ENCODE peak calls at places on chromosomes 6 and 20, in four cellular contexts. R, S, U and V are unnamed samples.

GRCh38 chr6:144162977-144163376 is 12.7 kb downstream of the STX11 start:
- DNase-seq in R (no peak), S (no peak), U (no peak), V (no peak)

GRCh38 chr6:15382712-15383111 is 136.8 kb downstream of the JARID2 start:
- DNase-seq in R (no peak), S (no peak), U (no peak), V (no peak)

GRCh38 chr6:15994814-15995459 is 133.9 kb upstream of the MYLIP start:
- DNase-seq in R (no peak), S (peak; percentile 14), U (no peak), V (no peak)

GRCh38 chr6:152368761-152369624 is 268.2 kb downstream of the SYNE1 start:
- DNase-seq in R (no peak), S (no peak), U (no peak), V (no peak)

GRCh38 chr6:701696-702479 is 8.9 kb upstream of the EXOC2 start:
- DNase-seq in R (peak; percentile 22), S (no peak), U (no peak), V (no peak)

GRCh38 chr20:63540417-63541186 is 3.4 kb upstream of the PTK6 start:
- DNase-seq in R (no peak), S (peak; percentile 41), U (no peak), V (no peak)

GRCh38 chr20:4017051-4017702 is 1.8 kb upstream of the RNF24 start:
- DNase-seq in R (no peak), S (no peak), U (no peak), V (no peak)

GRCh38 chr20:57627972-57628650 is 7.9 kb upstream of the ZBP1 start:
- DNase-seq in R (peak; percentile 79), S (peak; percentile 51), U (no peak), V (no peak)

GRCh38 chr20:49323622-49324238 is 45.9 kb upstream of the ZNFX1 start:
- DNase-seq in R (peak; percentile 52), S (peak; percentile 87), U (no peak), V (peak; percentile 74)

GRCh38 chr20:9301129-9302072 is 213.0 kb upstream of the LAMP5 start:
- DNase-seq in R (no peak), S (peak; percentile 93), U (no peak), V (peak; percentile 9)

GRCh38 chr20:7798176-7798575 is 142.1 kb downstream of the HAO1 start:
- DNase-seq in R (no peak), S (no peak), U (no peak), V (no peak)

GRCh38 chr6:13190391-13190790 is 137.9 kb downstream of the TBC1D7 start:
- DNase-seq in R (no peak), S (no peak), U (no peak), V (no peak)

GRCh38 chr20:37538003-37538402 is 10.3 kb upstream of the BLCAP start:
- DNase-seq in R (no peak), S (peak; percentile 86), U (no peak), V (peak; percentile 72)

GRCh38 chr6:158039571-158040050 is 57.9 kb downstream of the SYNJ2 start:
- DNase-seq in R (no peak), S (peak; percentile 60), U (peak; percentile 84), V (no peak)

DNA sequence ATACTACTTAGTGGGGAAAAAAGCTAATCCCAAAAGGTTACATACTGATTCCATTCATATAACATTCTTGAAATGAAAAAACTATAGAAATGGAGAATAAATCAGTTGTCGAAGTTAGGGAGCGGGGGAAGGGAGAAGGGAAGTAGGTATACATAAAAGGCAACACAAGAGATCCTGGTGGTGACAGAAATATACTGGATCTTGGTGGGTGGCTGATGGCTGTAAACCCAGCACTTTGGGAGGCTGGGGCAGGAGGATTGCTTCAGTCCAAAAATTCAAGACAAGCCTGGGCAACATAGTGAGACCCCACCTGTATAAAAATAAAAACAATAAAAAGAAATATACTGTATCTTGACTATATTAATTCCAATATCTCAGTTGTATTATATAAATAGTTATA is 105.7 kb upstream of the LGSN start:
- DNase-seq in R (no peak), S (no peak), U (no peak), V (no peak)
- TF ChIP-seq CTCF in R (no peak), S (no peak), U (no peak), V (no peak)

GRCh38 chr20:50838322-50838625 is 43.4 kb downstream of the BCAS4 start:
- DNase-seq in R (no peak), S (no peak), U (no peak), V (no peak)
- H3K27ac ChIP-seq in R (peak overlapping the region; percentile 85), S (no peak overlapping the region), U (peak overlapping the region; percentile 69), V (peak overlapping the region; percentile 87)

GRCh38 chr6:123777554-123777953 is 26.1 kb upstream of the NKAIN2 start:
- DNase-seq in R (no peak), S (peak; percentile 30), U (no peak), V (peak; percentile 7)
- TF ChIP-seq CTCF in R (peak; percentile 38), S (peak; percentile 41), U (no peak), V (peak; percentile 43)

DNA sequence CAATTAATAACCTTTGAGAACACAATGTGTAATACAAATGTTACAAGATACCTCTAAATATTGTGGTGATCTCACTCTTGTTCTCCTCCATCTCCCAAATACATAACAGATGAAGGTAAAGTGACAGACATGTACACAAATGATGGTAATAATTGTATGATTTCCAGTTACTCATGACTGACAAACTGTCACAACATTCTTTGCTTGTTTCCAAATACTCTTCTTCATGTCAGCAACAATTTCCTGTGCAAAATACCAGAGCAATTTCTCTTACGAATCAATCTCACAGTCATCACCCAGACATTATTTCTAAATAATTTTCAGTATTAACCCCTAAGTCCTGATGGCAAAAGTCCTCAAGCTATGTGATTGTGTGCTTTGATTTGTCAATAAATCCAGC is 92.9 kb downstream of the RPS12 start:
- DNase-seq in R (no peak), S (peak; percentile 30), U (no peak), V (no peak)
- H3K27ac ChIP-seq in R (no peak overlapping the region), S (no peak overlapping the region), U (no peak overlapping the region), V (no peak overlapping the region)

GRCh38 chr6:139981066-139981624 is 606.7 kb upstream of the CITED2 start:
- DNase-seq in R (no peak), S (no peak), U (no peak), V (no peak)

GRCh38 chr6:139981810-139982550 is 607.5 kb upstream of the CITED2 start:
- DNase-seq in R (no peak), S (peak; percentile 74), U (no peak), V (peak; percentile 1)

GRCh38 chr6:139982652-139983051 is 608.2 kb upstream of the CITED2 start:
- DNase-seq in R (no peak), S (peak; percentile 59), U (no peak), V (no peak)

GRCh38 chr6:139977887-139978332 is 603.5 kb upstream of the CITED2 start:
- DNase-seq in R (no peak), S (peak; percentile 61), U (peak; percentile 70), V (peak; percentile 9)

GRCh38 chr6:139979021-139979721 is 604.7 kb upstream of the CITED2 start:
- DNase-seq in R (no peak), S (no peak), U (no peak), V (no peak)
- TF ChIP-seq CTCF in R (no peak), S (no peak), U (no peak), V (no peak)